ENCODE peak calls at places on chromosomes 4 and X, in ten cellular contexts. Z is astrocyte, B is GM03348, R is hepatic stellate cell, X is tibial nerve, G is type B pancreatic cell, U is breast epithelium, A is anterior cingulate cortex, Y is HT1080, V is tibial artery. F is an unnamed sample.

GRCh38 chr4:1109898-1110506 is 3.4 kb downstream of the RNF212 start:
- DNase-seq in A (no peak), Y (no peak), B (no peak), V (no peak), G (no peak), X (no peak), Z (no peak), U (no peak), R (no peak), F (no peak)

GRCh38 chr4:8916251-8916913 is 44.7 kb upstream of the HMX1 start:
- DNase-seq in G (peak; percentile 58), V (peak; percentile 40), B (peak; percentile 5), U (peak; percentile 8), Z (no peak), X (no peak), R (peak; percentile 7), Y (no peak), A (no peak), F (no peak)

GRCh38 chr4:184476660-184477059 is 2.3 kb upstream of the IRF2 start:
- DNase-seq in R (no peak), Y (no peak), V (no peak), Z (no peak), X (no peak), U (no peak), A (no peak), B (no peak), G (no peak), F (no peak)

GRCh38 chr4:885353-885752 is 46.8 kb downstream of the GAK start:
- DNase-seq in B (no peak), R (no peak), U (no peak), A (no peak), Y (no peak), X (no peak), G (no peak), V (no peak), Z (no peak), F (no peak)

GRCh38 chr4:158649111-158649680 is 22.5 kb downstream of the C4orf46 start:
- DNase-seq in A (no peak), R (no peak), U (no peak), B (peak; percentile 47), V (peak; percentile 68), Z (no peak), G (no peak), Y (no peak), X (no peak), F (no peak)

GRCh38 chr4:105192474-105192873 is 45.8 kb downstream of the TET2 start:
- DNase-seq in Z (no peak), Y (no peak), X (no peak), R (no peak), A (no peak), G (no peak), U (no peak), B (no peak), V (no peak), F (peak; percentile 12)

GRCh38 chrX:150361777-150362351 is 1.3 kb upstream of the MAMLD1 start:
- DNase-seq in U (no peak), Y (no peak), X (no peak), V (peak; percentile 66), Z (peak; percentile 25), R (no peak), B (peak; percentile 66), G (peak; percentile 62), A (no peak), F (peak; percentile 41)

GRCh38 chrX:77749695-77750094 is 36.3 kb downstream of the ATRX start:
- DNase-seq in A (no peak), Z (peak; percentile 36), U (no peak), X (no peak), R (peak; percentile 12), Y (peak; percentile 42), G (no peak), B (no peak), V (no peak), F (no peak)

GRCh38 chrX:15820106-15821073 is 30.1 kb downstream of the ZRSR2 start:
- DNase-seq in A (no peak), G (no peak), Y (peak; percentile 0), X (no peak), B (no peak), Z (peak; percentile 49), R (no peak), U (no peak), V (no peak), F (no peak)

GRCh38 chr4:8771666-8772065 is 100.0 kb downstream of the HMX1 start:
- DNase-seq in X (no peak), G (no peak), Z (no peak), R (no peak), U (no peak), Y (no peak), B (no peak), A (no peak), V (peak; percentile 37), F (no peak)

GRCh38 chr4:89303177-89303576 is 4.4 kb downstream of the GPRIN3 start:
- DNase-seq in X (no peak), U (no peak), Z (no peak), G (no peak), Y (no peak), R (no peak), B (no peak), A (no peak), V (no peak), F (no peak)

GRCh38 chr4:139419388-139419914 is 34.5 kb upstream of the RAB33B start:
- DNase-seq in A (no peak), U (peak; percentile 27), X (peak; percentile 74), Y (peak; percentile 75), G (no peak), B (peak; percentile 64), V (no peak), R (peak; percentile 7), Z (peak; percentile 94), F (peak; percentile 52)

GRCh38 chrX:103919336-103919682 is 43.1 kb upstream of the TMSB15B start:
- DNase-seq in R (peak; percentile 51), U (no peak), X (peak; percentile 7), V (no peak), B (peak; percentile 60), G (no peak), Z (peak; percentile 44), A (no peak), Y (no peak), F (peak; percentile 62)

GRCh38 chr4:87967193-87967592 is 8.3 kb upstream of the SPP1 start:
- DNase-seq in Y (no peak), V (no peak), A (no peak), U (no peak), G (no peak), R (no peak), Z (no peak), X (no peak), B (no peak), F (no peak)

GRCh38 chr4:336893-337142 is 796 bp upstream of the ZNF141 start:
- DNase-seq in A (no peak), Z (no peak), V (no peak), Y (no peak), B (no peak), G (no peak), U (no peak), R (no peak), X (no peak), F (no peak)

GRCh38 chr4:153771058-153771457 is 11.2 kb upstream of the RNF175 start:
- DNase-seq in V (no peak), U (no peak), X (no peak), Z (no peak), Y (no peak), A (no peak), B (no peak), R (no peak), G (no peak), F (peak; percentile 59)

GRCh38 chrX:96776966-96777365 is 92.3 kb downstream of the DIAPH2 start:
- DNase-seq in Z (peak; percentile 20), V (no peak), G (no peak), X (no peak), B (peak; percentile 27), U (no peak), A (no peak), R (peak; percentile 9), Y (no peak), F (peak; percentile 34)

GRCh38 chr4:118587116-118587869 is 97.9 kb upstream of the METTL14 start:
- DNase-seq in V (no peak), G (no peak), U (no peak), Z (no peak), B (no peak), X (no peak), Y (no peak), R (no peak), A (no peak), F (no peak)

GRCh38 chr4:108172231-108172779 is 3.6 kb upstream of the LEF1 start:
- DNase-seq in Z (peak; percentile 24), X (no peak), G (peak; percentile 76), U (no peak), R (no peak), Y (no peak), A (no peak), V (no peak), B (no peak), F (no peak)

GRCh38 chr4:145098675-145099037 is 545 bp downstream of the ABCE1 start:
- DNase-seq in V (no peak), Y (peak; percentile 67), X (peak; percentile 34), G (no peak), U (peak; percentile 24), B (peak; percentile 57), A (no peak), Z (peak; percentile 64), R (peak; percentile 57), F (peak; percentile 80)

GRCh38 chrX:69016220-69016941 is 148.9 kb downstream of the PJA1 start:
- DNase-seq in R (no peak), Z (no peak), Y (no peak), A (no peak), G (peak; percentile 60), U (no peak), X (no peak), B (no peak), V (no peak), F (no peak)

GRCh38 chr4:26729547-26729946 is 131.1 kb upstream of the STIM2 start:
- DNase-seq in Y (no peak), Z (no peak), G (no peak), R (no peak), B (no peak), X (no peak), U (no peak), A (no peak), V (no peak), F (no peak)

GRCh38 chr4:77473509-77473908 is 132.1 kb upstream of the CXCL13 start:
- DNase-seq in V (no peak), Y (peak; percentile 34), Z (no peak), A (no peak), X (no peak), R (no peak), U (no peak), B (peak; percentile 14), G (no peak), F (peak; percentile 8)

GRCh38 chrX:119982145-119982544 is 38.6 kb upstream of the NKAP start:
- DNase-seq in Y (no peak), Z (no peak), V (no peak), A (no peak), U (no peak), G (no peak), X (no peak), B (no peak), R (no peak), F (no peak)

GRCh38 chrX:31110657-31111056 is 38.8 kb upstream of the FTHL17 start:
- DNase-seq in Z (no peak), G (no peak), B (no peak), X (no peak), R (no peak), A (no peak), Y (no peak), U (no peak), V (no peak), F (no peak)

GRCh38 chr4:81260443-81261102 is 45.6 kb upstream of the PRKG2 start:
- DNase-seq in B (no peak), G (no peak), A (no peak), Z (no peak), X (no peak), R (no peak), Y (peak; percentile 11), U (no peak), V (no peak), F (no peak)

GRCh38 chr4:174317531-174317930 is 33.8 kb downstream of the CEP44 start:
- DNase-seq in G (no peak), A (no peak), B (no peak), X (no peak), U (no peak), Z (no peak), Y (no peak), R (no peak), V (no peak), F (peak; percentile 26)

GRCh38 chr4:25863347-25863784 is 578 bp upstream of the SEL1L3 start:
- DNase-seq in Z (no peak), G (no peak), U (no peak), X (no peak), B (no peak), R (no peak), V (no peak), A (no peak), Y (no peak), F (no peak)